ENCODE peak calls at places on chromosome 18, in six cellular contexts. One of them, this sample, is unnamed.
A peak's percentile ranks its signal among the peaks of the same experiment; 100 is the strongest.

GRCh38 chr18:59547691-59548182 is 149.5 kb downstream of the CCBE1 start:
- DNase-seq in omental fat pad: no peak
- DNase-seq in HFFc6: peak; percentile 90
- DNase-seq in endothelial cell: no peak
- DNase-seq in breast epithelium: peak; percentile 45
- DNase-seq in stomach: no peak
- DNase-seq in this sample: no peak

GRCh38 chr18:72544092-72544886 is at the start of gene CBLN2:
- DNase-seq in omental fat pad: no peak
- DNase-seq in HFFc6: peak; percentile 18
- DNase-seq in endothelial cell: peak; percentile 63
- DNase-seq in breast epithelium: no peak
- DNase-seq in stomach: no peak
- DNase-seq in this sample: peak; percentile 36

GRCh38 chr18:23301971-23302370 is 151.1 kb upstream of the RIOK3 start:
- DNase-seq in omental fat pad: no peak
- DNase-seq in HFFc6: no peak
- DNase-seq in endothelial cell: no peak
- DNase-seq in breast epithelium: no peak
- DNase-seq in stomach: no peak
- DNase-seq in this sample: no peak

GRCh38 chr18:59733411-59733810 is 36.2 kb upstream of the CCBE1 start:
- DNase-seq in omental fat pad: no peak
- DNase-seq in HFFc6: peak; percentile 48
- DNase-seq in endothelial cell: no peak
- DNase-seq in breast epithelium: no peak
- DNase-seq in stomach: no peak
- DNase-seq in this sample: no peak

GRCh38 chr18:361941-362913 is 94.4 kb upstream of the THOC1 start:
- DNase-seq in omental fat pad: no peak
- DNase-seq in HFFc6: peak; percentile 94
- DNase-seq in endothelial cell: peak; percentile 33
- DNase-seq in breast epithelium: no peak
- DNase-seq in stomach: no peak
- DNase-seq in this sample: no peak

GRCh38 chr18:23528580-23529472 is 25.5 kb downstream of the RMC1 start:
- DNase-seq in omental fat pad: no peak
- DNase-seq in HFFc6: no peak
- DNase-seq in endothelial cell: no peak
- DNase-seq in breast epithelium: no peak
- DNase-seq in stomach: no peak
- DNase-seq in this sample: no peak

GRCh38 chr18:41266616-41267015 is 688.4 kb upstream of the PIK3C3 start:
- DNase-seq in omental fat pad: no peak
- DNase-seq in HFFc6: no peak
- DNase-seq in endothelial cell: no peak
- DNase-seq in breast epithelium: no peak
- DNase-seq in stomach: no peak
- DNase-seq in this sample: no peak

GRCh38 chr18:3520230-3521085 is 70.5 kb downstream of the TGIF1 start:
- DNase-seq in omental fat pad: no peak
- DNase-seq in HFFc6: no peak
- DNase-seq in endothelial cell: no peak
- DNase-seq in breast epithelium: no peak
- DNase-seq in stomach: no peak
- DNase-seq in this sample: no peak

GRCh38 chr18:60019463-60019840 is 119.7 kb downstream of the PMAIP1 start:
- DNase-seq in omental fat pad: no peak
- DNase-seq in HFFc6: peak; percentile 78
- DNase-seq in endothelial cell: no peak
- DNase-seq in breast epithelium: no peak
- DNase-seq in stomach: no peak
- DNase-seq in this sample: no peak

GRCh38 chr18:59691046-59691395 is 6.2 kb downstream of the CCBE1 start:
- DNase-seq in omental fat pad: no peak
- DNase-seq in HFFc6: peak; percentile 38
- DNase-seq in endothelial cell: no peak
- DNase-seq in breast epithelium: no peak
- DNase-seq in stomach: no peak
- DNase-seq in this sample: no peak

GRCh38 chr18:48153641-48154481 is 223.4 kb upstream of the SMAD2 start:
- DNase-seq in omental fat pad: no peak
- DNase-seq in HFFc6: peak; percentile 41
- DNase-seq in endothelial cell: no peak
- DNase-seq in breast epithelium: no peak
- DNase-seq in stomach: peak; percentile 26
- DNase-seq in this sample: no peak

GRCh38 chr18:35131387-35132283 is 90.4 kb downstream of the MAPRE2 start:
- DNase-seq in omental fat pad: no peak
- DNase-seq in HFFc6: no peak
- DNase-seq in endothelial cell: no peak
- DNase-seq in breast epithelium: no peak
- DNase-seq in stomach: no peak
- DNase-seq in this sample: no peak

GRCh38 chr18:75041586-75041985 is 167.4 kb downstream of the PTGR3 start:
- DNase-seq in omental fat pad: no peak
- DNase-seq in HFFc6: peak; percentile 3
- DNase-seq in endothelial cell: no peak
- DNase-seq in breast epithelium: no peak
- DNase-seq in stomach: no peak
- DNase-seq in this sample: no peak

GRCh38 chr18:39939209-39939608 is 2015.8 kb upstream of the PIK3C3 start:
- DNase-seq in omental fat pad: no peak
- DNase-seq in HFFc6: no peak
- DNase-seq in endothelial cell: no peak
- DNase-seq in breast epithelium: no peak
- DNase-seq in stomach: no peak
- DNase-seq in this sample: no peak

GRCh38 chr18:58998421-58999203 is 133.9 kb downstream of the ZNF532 start:
- DNase-seq in omental fat pad: no peak
- DNase-seq in HFFc6: peak; percentile 78
- DNase-seq in endothelial cell: no peak
- DNase-seq in breast epithelium: peak; percentile 83
- DNase-seq in stomach: no peak
- DNase-seq in this sample: no peak

GRCh38 chr18:48550101-48550729 is 11.4 kb downstream of the CTIF start:
- DNase-seq in omental fat pad: no peak
- DNase-seq in HFFc6: no peak
- DNase-seq in endothelial cell: no peak
- DNase-seq in breast epithelium: no peak
- DNase-seq in stomach: no peak
- DNase-seq in this sample: no peak

GRCh38 chr18:41593276-41593675 is 361.8 kb upstream of the PIK3C3 start:
- DNase-seq in omental fat pad: no peak
- DNase-seq in HFFc6: no peak
- DNase-seq in endothelial cell: no peak
- DNase-seq in breast epithelium: no peak
- DNase-seq in stomach: no peak
- DNase-seq in this sample: no peak

GRCh38 chr18:76496200-76496890 is 1.3 kb upstream of the ZNF516 start:
- DNase-seq in omental fat pad: no peak
- DNase-seq in HFFc6: peak; percentile 52
- DNase-seq in endothelial cell: peak; percentile 55
- DNase-seq in breast epithelium: no peak
- DNase-seq in stomach: peak; percentile 63
- DNase-seq in this sample: no peak

GRCh38 chr18:34971313-34971712 is 69.9 kb upstream of the MAPRE2 start:
- DNase-seq in omental fat pad: no peak
- DNase-seq in HFFc6: peak; percentile 39
- DNase-seq in endothelial cell: no peak
- DNase-seq in breast epithelium: no peak
- DNase-seq in stomach: no peak
- DNase-seq in this sample: no peak

GRCh38 chr18:49754866-49755265 is 58.5 kb downstream of the ACAA2 start:
- DNase-seq in omental fat pad: no peak
- DNase-seq in HFFc6: peak; percentile 12
- DNase-seq in endothelial cell: no peak
- DNase-seq in breast epithelium: no peak
- DNase-seq in stomach: no peak
- DNase-seq in this sample: no peak

GRCh38 chr18:79851981-79852380 is 54.2 kb downstream of the KCNG2 start:
- DNase-seq in omental fat pad: no peak
- DNase-seq in HFFc6: no peak
- DNase-seq in endothelial cell: no peak
- DNase-seq in breast epithelium: no peak
- DNase-seq in stomach: no peak
- DNase-seq in this sample: no peak

GRCh38 chr18:12317664-12318333 is 9.8 kb downstream of the TUBB6 start:
- DNase-seq in omental fat pad: no peak
- DNase-seq in HFFc6: peak; percentile 74
- DNase-seq in endothelial cell: no peak
- DNase-seq in breast epithelium: no peak
- DNase-seq in stomach: no peak
- DNase-seq in this sample: no peak

GRCh38 chr18:61635901-61636528 is 256.8 kb downstream of the RNF152 start:
- DNase-seq in omental fat pad: no peak
- DNase-seq in HFFc6: peak; percentile 41
- DNase-seq in endothelial cell: peak; percentile 55
- DNase-seq in breast epithelium: peak; percentile 62
- DNase-seq in stomach: peak; percentile 86
- DNase-seq in this sample: no peak

GRCh38 chr18:51151568-51152511 is 45.6 kb downstream of the MEX3C start:
- DNase-seq in omental fat pad: no peak
- DNase-seq in HFFc6: no peak
- DNase-seq in endothelial cell: no peak
- DNase-seq in breast epithelium: no peak
- DNase-seq in stomach: peak; percentile 35
- DNase-seq in this sample: peak; percentile 47

GRCh38 chr18:69402219-69402989 is 1.7 kb downstream of the DOK6 start:
- DNase-seq in omental fat pad: no peak
- DNase-seq in HFFc6: no peak
- DNase-seq in endothelial cell: peak; percentile 12
- DNase-seq in breast epithelium: no peak
- DNase-seq in stomach: no peak
- DNase-seq in this sample: no peak

GRCh38 chr18:25650201-25650941 is 298.4 kb upstream of the ZNF521 start:
- DNase-seq in omental fat pad: no peak
- DNase-seq in HFFc6: peak; percentile 95
- DNase-seq in endothelial cell: no peak
- DNase-seq in breast epithelium: no peak
- DNase-seq in stomach: no peak
- DNase-seq in this sample: no peak

GRCh38 chr18:51110073-51110797 is 80.2 kb downstream of the SMAD4 start:
- DNase-seq in omental fat pad: peak; percentile 50
- DNase-seq in HFFc6: peak; percentile 3
- DNase-seq in endothelial cell: peak; percentile 88
- DNase-seq in breast epithelium: no peak
- DNase-seq in stomach: peak; percentile 71
- DNase-seq in this sample: peak; percentile 67

GRCh38 chr18:35581555-35582309 is at the start of gene GALNT1:
- DNase-seq in omental fat pad: no peak
- DNase-seq in HFFc6: no peak
- DNase-seq in endothelial cell: peak; percentile 27
- DNase-seq in breast epithelium: no peak
- DNase-seq in stomach: no peak
- DNase-seq in this sample: peak; percentile 41

GRCh38 chr18:36186461-36187137 is 698 bp upstream of the MOCOS start:
- DNase-seq in omental fat pad: no peak
- DNase-seq in HFFc6: no peak
- DNase-seq in endothelial cell: peak; percentile 26
- DNase-seq in breast epithelium: no peak
- DNase-seq in stomach: peak; percentile 40
- DNase-seq in this sample: no peak

GRCh38 chr18:69250305-69251151 is 150.2 kb upstream of the DOK6 start:
- DNase-seq in omental fat pad: no peak
- DNase-seq in HFFc6: no peak
- DNase-seq in endothelial cell: no peak
- DNase-seq in breast epithelium: no peak
- DNase-seq in stomach: no peak
- DNase-seq in this sample: no peak

GRCh38 chr18:48300463-48300961 is 108.7 kb downstream of the ZBTB7C start:
- DNase-seq in omental fat pad: no peak
- DNase-seq in HFFc6: no peak
- DNase-seq in endothelial cell: no peak
- DNase-seq in breast epithelium: no peak
- DNase-seq in stomach: no peak
- DNase-seq in this sample: no peak

DNA sequence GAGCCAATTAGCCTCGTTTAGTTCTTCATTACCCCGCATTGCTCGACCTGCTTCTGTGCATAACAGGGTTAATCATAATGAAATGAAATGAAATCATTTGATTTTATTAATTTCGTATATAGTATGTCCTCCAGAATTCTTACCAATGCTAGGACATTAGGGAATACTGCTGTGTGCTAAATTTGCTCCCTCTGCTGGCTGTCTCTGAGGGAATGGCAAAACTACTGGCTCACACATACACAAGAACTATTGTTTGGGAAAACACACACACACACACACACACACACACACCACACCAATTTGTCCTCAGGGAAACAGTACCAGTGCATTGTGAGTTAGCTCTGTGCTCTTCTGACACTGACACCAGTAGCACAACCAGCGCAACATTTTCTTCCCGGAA is 273.3 kb upstream of the TCF4 start:
- DNase-seq in omental fat pad: no peak
- DNase-seq in HFFc6: peak; percentile 57
- DNase-seq in endothelial cell: peak; percentile 42
- DNase-seq in breast epithelium: no peak
- DNase-seq in stomach: no peak
- DNase-seq in this sample: no peak
- TF ChIP-seq CTCF in omental fat pad: no peak
- TF ChIP-seq CTCF in HFFc6: peak; percentile 78
- TF ChIP-seq CTCF in endothelial cell: no peak
- TF ChIP-seq CTCF in breast epithelium: no peak
- TF ChIP-seq CTCF in stomach: no peak
- TF ChIP-seq CTCF in this sample: no peak

DNA sequence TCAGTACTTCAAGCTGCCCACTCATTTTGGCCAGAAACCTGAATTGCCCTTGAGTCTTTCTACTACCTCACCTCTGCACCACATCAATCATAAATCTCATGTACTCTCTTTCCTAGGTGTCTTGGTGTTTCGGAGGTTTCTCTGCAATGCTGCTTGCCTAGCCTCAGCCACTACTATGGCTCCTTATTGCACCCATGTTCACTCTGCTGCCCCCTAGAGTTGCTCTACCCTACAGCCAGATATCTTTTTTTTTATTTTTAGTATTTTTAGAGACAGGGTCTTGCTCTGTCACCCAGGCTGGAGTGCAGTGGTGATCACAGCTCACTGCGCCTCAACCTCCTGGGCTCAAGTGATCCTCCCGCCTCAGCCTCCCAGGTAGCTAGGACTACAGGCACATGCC is 413.0 kb downstream of the PTPRM start:
- DNase-seq in omental fat pad: no peak
- DNase-seq in HFFc6: no peak
- DNase-seq in endothelial cell: peak; percentile 21
- DNase-seq in breast epithelium: no peak
- DNase-seq in stomach: no peak
- DNase-seq in this sample: no peak
- TF ChIP-seq CTCF in omental fat pad: no peak
- TF ChIP-seq CTCF in HFFc6: peak; percentile 26
- TF ChIP-seq CTCF in endothelial cell: peak; percentile 39
- TF ChIP-seq CTCF in breast epithelium: no peak
- TF ChIP-seq CTCF in stomach: no peak
- TF ChIP-seq CTCF in this sample: no peak

GRCh38 chr18:31206787-31207381 is 44.2 kb upstream of the DSC1 start:
- DNase-seq in omental fat pad: no peak
- DNase-seq in HFFc6: no peak
- DNase-seq in endothelial cell: no peak
- DNase-seq in breast epithelium: peak; percentile 80
- DNase-seq in stomach: peak; percentile 81
- DNase-seq in this sample: no peak
- TF ChIP-seq CTCF in omental fat pad: no peak
- TF ChIP-seq CTCF in HFFc6: no peak
- TF ChIP-seq CTCF in endothelial cell: no peak
- TF ChIP-seq CTCF in breast epithelium: peak; percentile 65
- TF ChIP-seq CTCF in stomach: peak; percentile 43
- TF ChIP-seq CTCF in this sample: no peak

GRCh38 chr18:26840965-26841364 is 24.5 kb downstream of the AQP4 start:
- DNase-seq in omental fat pad: no peak
- DNase-seq in HFFc6: no peak
- DNase-seq in endothelial cell: no peak
- DNase-seq in breast epithelium: no peak
- DNase-seq in stomach: no peak
- DNase-seq in this sample: no peak
- TF ChIP-seq CTCF in omental fat pad: no peak
- TF ChIP-seq CTCF in HFFc6: no peak
- TF ChIP-seq CTCF in endothelial cell: no peak
- TF ChIP-seq CTCF in breast epithelium: no peak
- TF ChIP-seq CTCF in stomach: no peak
- TF ChIP-seq CTCF in this sample: no peak

This sample was measured in activated B cell treated with CpG ODN at 0.5 μM for 24 hours.